ENCODE peak calls at places on chromosomes 12 and 14, in five cellular contexts. One of them, this sample, is unnamed.

GRCh38 chr12:79128956-79129355 is 264.4 kb downstream of the SYT1 start:
- DNase-seq in A549: no peak
- DNase-seq in HCT116: no peak
- DNase-seq in NCI-H524: no peak
- DNase-seq in CD4-positive, alpha-beta T cell: no peak
- DNase-seq in this sample: no peak

GRCh38 chr12:10600988-10601387 is 12.4 kb downstream of the MAGOHB start:
- DNase-seq in A549: no peak
- DNase-seq in HCT116: no peak
- DNase-seq in NCI-H524: no peak
- DNase-seq in CD4-positive, alpha-beta T cell: no peak
- DNase-seq in this sample: no peak

GRCh38 chr14:70595443-70596185 is 4.8 kb downstream of the MED6 start:
- DNase-seq in A549: peak; percentile 8
- DNase-seq in HCT116: no peak
- DNase-seq in NCI-H524: no peak
- DNase-seq in CD4-positive, alpha-beta T cell: no peak
- DNase-seq in this sample: no peak

GRCh38 chr12:119236372-119236771 is 57.6 kb downstream of the HSPB8 start:
- DNase-seq in A549: no peak
- DNase-seq in HCT116: no peak
- DNase-seq in NCI-H524: no peak
- DNase-seq in CD4-positive, alpha-beta T cell: no peak
- DNase-seq in this sample: no peak

GRCh38 chr12:1934831-1935230 is 16.4 kb upstream of the CACNA2D4 start:
- DNase-seq in A549: no peak
- DNase-seq in HCT116: no peak
- DNase-seq in NCI-H524: no peak
- DNase-seq in CD4-positive, alpha-beta T cell: no peak
- DNase-seq in this sample: no peak

GRCh38 chr12:91551927-91552326 is 369.3 kb upstream of the DCN start:
- DNase-seq in A549: no peak
- DNase-seq in HCT116: no peak
- DNase-seq in NCI-H524: no peak
- DNase-seq in CD4-positive, alpha-beta T cell: no peak
- DNase-seq in this sample: no peak

GRCh38 chr12:121093487-121093891 is 39.2 kb upstream of the P2RX7 start:
- DNase-seq in A549: no peak
- DNase-seq in HCT116: no peak
- DNase-seq in NCI-H524: peak; percentile 22
- DNase-seq in CD4-positive, alpha-beta T cell: no peak
- DNase-seq in this sample: peak; percentile 82

GRCh38 chr12:117853600-117853999 is 115.2 kb downstream of the KSR2 start:
- DNase-seq in A549: peak; percentile 86
- DNase-seq in HCT116: no peak
- DNase-seq in NCI-H524: no peak
- DNase-seq in CD4-positive, alpha-beta T cell: no peak
- DNase-seq in this sample: no peak

GRCh38 chr12:80188566-80188965 is 89.2 kb downstream of the OTOGL start:
- DNase-seq in A549: no peak
- DNase-seq in HCT116: no peak
- DNase-seq in NCI-H524: peak; percentile 12
- DNase-seq in CD4-positive, alpha-beta T cell: no peak
- DNase-seq in this sample: no peak

GRCh38 chr12:47972895-47973294 is 9.5 kb downstream of the TMEM106C start:
- DNase-seq in A549: no peak
- DNase-seq in HCT116: no peak
- DNase-seq in NCI-H524: no peak
- DNase-seq in CD4-positive, alpha-beta T cell: no peak
- DNase-seq in this sample: no peak

GRCh38 chr12:21773263-21773741 is 1.2 kb downstream of the KCNJ8 start:
- DNase-seq in A549: peak; percentile 56
- DNase-seq in HCT116: peak; percentile 3
- DNase-seq in NCI-H524: peak; percentile 28
- DNase-seq in CD4-positive, alpha-beta T cell: no peak
- DNase-seq in this sample: no peak

GRCh38 chr14:96584199-96584906 is 82.2 kb downstream of the PAPOLA start:
- DNase-seq in A549: peak; percentile 62
- DNase-seq in HCT116: peak; percentile 33
- DNase-seq in NCI-H524: peak; percentile 95
- DNase-seq in CD4-positive, alpha-beta T cell: no peak
- DNase-seq in this sample: peak; percentile 81

GRCh38 chr12:54258286-54258685 is 21.6 kb downstream of the CBX5 start:
- DNase-seq in A549: no peak
- DNase-seq in HCT116: no peak
- DNase-seq in NCI-H524: no peak
- DNase-seq in CD4-positive, alpha-beta T cell: no peak
- DNase-seq in this sample: no peak

GRCh38 chr14:30180219-30180618 is 252.6 kb upstream of the PRKD1 start:
- DNase-seq in A549: no peak
- DNase-seq in HCT116: no peak
- DNase-seq in NCI-H524: no peak
- DNase-seq in CD4-positive, alpha-beta T cell: no peak
- DNase-seq in this sample: no peak

GRCh38 chr14:92686411-92686762 is 62.0 kb downstream of the LGMN start:
- DNase-seq in A549: no peak
- DNase-seq in HCT116: no peak
- DNase-seq in NCI-H524: no peak
- DNase-seq in CD4-positive, alpha-beta T cell: no peak
- DNase-seq in this sample: no peak

GRCh38 chr12:49972641-49973360 is at the start of gene AQP6:
- DNase-seq in A549: no peak
- DNase-seq in HCT116: no peak
- DNase-seq in NCI-H524: no peak
- DNase-seq in CD4-positive, alpha-beta T cell: no peak
- DNase-seq in this sample: no peak

GRCh38 chr12:59643576-59643975 is 47.7 kb downstream of the SLC16A7 start:
- DNase-seq in A549: no peak
- DNase-seq in HCT116: no peak
- DNase-seq in NCI-H524: no peak
- DNase-seq in CD4-positive, alpha-beta T cell: no peak
- DNase-seq in this sample: no peak

GRCh38 chr12:89975578-89975977 is 266.9 kb upstream of the ATP2B1 start:
- DNase-seq in A549: no peak
- DNase-seq in HCT116: no peak
- DNase-seq in NCI-H524: no peak
- DNase-seq in CD4-positive, alpha-beta T cell: no peak
- DNase-seq in this sample: no peak

GRCh38 chr12:130398089-130398848 is 60.6 kb downstream of the PIWIL1 start:
- DNase-seq in A549: no peak
- DNase-seq in HCT116: no peak
- DNase-seq in NCI-H524: no peak
- DNase-seq in CD4-positive, alpha-beta T cell: no peak
- DNase-seq in this sample: no peak

GRCh38 chr14:34018125-34018524 is 67.3 kb upstream of the EGLN3 start:
- DNase-seq in A549: no peak
- DNase-seq in HCT116: no peak
- DNase-seq in NCI-H524: no peak
- DNase-seq in CD4-positive, alpha-beta T cell: no peak
- DNase-seq in this sample: no peak

GRCh38 chr12:111757361-111758119 is 9.2 kb upstream of the ALDH2 start:
- DNase-seq in A549: no peak
- DNase-seq in HCT116: no peak
- DNase-seq in NCI-H524: no peak
- DNase-seq in CD4-positive, alpha-beta T cell: no peak
- DNase-seq in this sample: no peak

GRCh38 chr12:54725233-54725843 is 77.2 kb upstream of the DCD start:
- DNase-seq in A549: peak; percentile 41
- DNase-seq in HCT116: peak; percentile 48
- DNase-seq in NCI-H524: peak; percentile 65
- DNase-seq in CD4-positive, alpha-beta T cell: no peak
- DNase-seq in this sample: no peak

GRCh38 chr14:90695997-90696681 is 120.1 kb downstream of the TTC7B start:
- DNase-seq in A549: no peak
- DNase-seq in HCT116: no peak
- DNase-seq in NCI-H524: peak; percentile 45
- DNase-seq in CD4-positive, alpha-beta T cell: no peak
- DNase-seq in this sample: no peak

GRCh38 chr12:82357845-82358199 is 365 bp downstream of the CCDC59 start:
- DNase-seq in A549: peak; percentile 11
- DNase-seq in HCT116: no peak
- DNase-seq in NCI-H524: no peak
- DNase-seq in CD4-positive, alpha-beta T cell: no peak
- DNase-seq in this sample: no peak

GRCh38 chr12:132828706-132829534 is at the start of gene GOLGA3:
- DNase-seq in A549: peak; percentile 98
- DNase-seq in HCT116: peak; percentile 94
- DNase-seq in NCI-H524: peak; percentile 88
- DNase-seq in CD4-positive, alpha-beta T cell: peak; percentile 91
- DNase-seq in this sample: peak; percentile 97

GRCh38 chr12:49705479-49706267 is 1.5 kb downstream of the FMNL3 start:
- DNase-seq in A549: no peak
- DNase-seq in HCT116: no peak
- DNase-seq in NCI-H524: peak; percentile 16
- DNase-seq in CD4-positive, alpha-beta T cell: no peak
- DNase-seq in this sample: no peak

GRCh38 chr14:92960706-92961566 is 38.0 kb downstream of the CHGA start:
- DNase-seq in A549: peak; percentile 21
- DNase-seq in HCT116: peak; percentile 32
- DNase-seq in NCI-H524: no peak
- DNase-seq in CD4-positive, alpha-beta T cell: no peak
- DNase-seq in this sample: no peak

GRCh38 chr12:124336742-124337520 is 42.0 kb downstream of the RFLNA start:
- DNase-seq in A549: no peak
- DNase-seq in HCT116: no peak
- DNase-seq in NCI-H524: no peak
- DNase-seq in CD4-positive, alpha-beta T cell: no peak
- DNase-seq in this sample: no peak

GRCh38 chr12:42283739-42284138 is 42.2 kb downstream of the ZCRB1 start:
- DNase-seq in A549: no peak
- DNase-seq in HCT116: no peak
- DNase-seq in NCI-H524: no peak
- DNase-seq in CD4-positive, alpha-beta T cell: no peak
- DNase-seq in this sample: no peak

GRCh38 chr12:57152408-57153038 is 5.1 kb upstream of the LRP1-AS start:
- DNase-seq in A549: no peak
- DNase-seq in HCT116: no peak
- DNase-seq in NCI-H524: no peak
- DNase-seq in CD4-positive, alpha-beta T cell: no peak
- DNase-seq in this sample: no peak

GRCh38 chr14:73764881-73765280 is 50.7 kb upstream of the PNMA1 start:
- DNase-seq in A549: no peak
- DNase-seq in HCT116: no peak
- DNase-seq in NCI-H524: peak; percentile 72
- DNase-seq in CD4-positive, alpha-beta T cell: no peak
- DNase-seq in this sample: no peak

GRCh38 chr12:2301531-2302461 is 249.0 kb downstream of the CACNA1C start:
- DNase-seq in A549: no peak
- DNase-seq in HCT116: no peak
- DNase-seq in NCI-H524: no peak
- DNase-seq in CD4-positive, alpha-beta T cell: no peak
- DNase-seq in this sample: peak; percentile 91

GRCh38 chr14:103072595-103073366 is 11.2 kb upstream of the LBHD2 start:
- DNase-seq in A549: peak; percentile 91
- DNase-seq in HCT116: no peak
- DNase-seq in NCI-H524: peak; percentile 41
- DNase-seq in CD4-positive, alpha-beta T cell: no peak
- DNase-seq in this sample: no peak

GRCh38 chr12:103901518-103902173 is 28.6 kb upstream of the HSP90B1 start:
- DNase-seq in A549: no peak
- DNase-seq in HCT116: no peak
- DNase-seq in NCI-H524: peak; percentile 14
- DNase-seq in CD4-positive, alpha-beta T cell: peak; percentile 40
- DNase-seq in this sample: peak; percentile 34

GRCh38 chr14:71266994-71267636 is 359.9 kb downstream of the PCNX1 start:
- DNase-seq in A549: no peak
- DNase-seq in HCT116: no peak
- DNase-seq in NCI-H524: no peak
- DNase-seq in CD4-positive, alpha-beta T cell: no peak
- DNase-seq in this sample: no peak

GRCh38 chr14:102363182-102363952 is 626 bp downstream of the TECPR2 start:
- DNase-seq in A549: peak; percentile 16
- DNase-seq in HCT116: no peak
- DNase-seq in NCI-H524: peak; percentile 53
- DNase-seq in CD4-positive, alpha-beta T cell: no peak
- DNase-seq in this sample: no peak

GRCh38 chr12:100651694-100652093 is 78.2 kb downstream of the GAS2L3 start:
- DNase-seq in A549: no peak
- DNase-seq in HCT116: no peak
- DNase-seq in NCI-H524: no peak
- DNase-seq in CD4-positive, alpha-beta T cell: no peak
- DNase-seq in this sample: no peak

This sample was measured in osteocyte.